ENCODE peak calls at places on chromosomes 13 and 19, in four cellular contexts. N is upper lobe of left lung, H is transverse colon, I is testis. V is an unnamed sample.

GRCh38 chr19:42519108-42519507 is 9.2 kb downstream of the CEACAM1 start:
- DNase-seq in N (no peak), H (no peak), I (no peak), V (no peak)

GRCh38 chr13:76570485-76570884 is 315.7 kb downstream of the KCTD12 start:
- DNase-seq in N (no peak), H (no peak), I (no peak), V (no peak)

GRCh38 chr19:43984687-43985000 is 656 bp downstream of the ZNF155 start:
- DNase-seq in N (no peak), H (peak), I (peak), V (no peak)

GRCh38 chr19:47428177-47428894 is 9.0 kb upstream of the MEIS3 start:
- DNase-seq in N (peak), H (peak), I (peak), V (peak)

GRCh38 chr13:58587183-58587582 is 955.6 kb downstream of the PCDH17 start:
- DNase-seq in N (no peak), H (no peak), I (no peak), V (no peak)

GRCh38 chr13:52428295-52428694 is 22.1 kb downstream of the VPS36 start:
- DNase-seq in N (no peak), H (no peak), I (no peak), V (no peak)

GRCh38 chr13:43078399-43078798 is 55.0 kb downstream of the DNAJC15 start:
- DNase-seq in N (no peak), H (no peak), I (no peak), V (no peak)

GRCh38 chr13:106376411-106377112 is 158.9 kb downstream of the EFNB2 start:
- DNase-seq in N (peak), H (no peak), I (peak), V (no peak)

GRCh38 chr19:51710163-51710562 is 13.6 kb downstream of the HAS1 start:
- DNase-seq in N (no peak), H (no peak), I (no peak), V (no peak)

GRCh38 chr13:112963641-112964040 is 5.4 kb upstream of the MCF2L start:
- DNase-seq in N (no peak), H (peak), I (no peak), V (no peak)

GRCh38 chr13:113507564-113508210 is 17.2 kb upstream of the DCUN1D2 start:
- DNase-seq in N (no peak), H (no peak), I (no peak), V (no peak)

GRCh38 chr13:95874286-95874685 is 178.9 kb downstream of the UGGT2 start:
- DNase-seq in N (no peak), H (no peak), I (no peak), V (no peak)

GRCh38 chr13:107806726-107807125 is 408.6 kb downstream of the LIG4 start:
- DNase-seq in N (no peak), H (no peak), I (no peak), V (no peak)

GRCh38 chr13:75318138-75318833 is 163.7 kb downstream of the TBC1D4 start:
- DNase-seq in N (no peak), H (no peak), I (no peak), V (no peak)

GRCh38 chr13:27449081-27449603 is 1.2 kb downstream of the MTIF3 start:
- DNase-seq in N (no peak), H (no peak), I (peak), V (no peak)

GRCh38 chr13:27450921-27451461 is 627 bp upstream of the MTIF3 start:
- DNase-seq in N (peak), H (peak), I (peak), V (peak)

GRCh38 chr13:27446986-27447583 is 3.3 kb downstream of the MTIF3 start:
- DNase-seq in N (no peak), H (peak), I (no peak), V (no peak)

GRCh38 chr13:27449936-27450828 is at the start of gene MTIF3:
- DNase-seq in N (peak), H (peak), I (peak), V (peak)

GRCh38 chr13:27448308-27448707 is 2.1 kb downstream of the MTIF3 start:
- DNase-seq in N (no peak), H (no peak), I (peak), V (no peak)
- H3K4me3 ChIP-seq in N (no peak), H (no peak), I (peak), V (no peak)

DNA sequence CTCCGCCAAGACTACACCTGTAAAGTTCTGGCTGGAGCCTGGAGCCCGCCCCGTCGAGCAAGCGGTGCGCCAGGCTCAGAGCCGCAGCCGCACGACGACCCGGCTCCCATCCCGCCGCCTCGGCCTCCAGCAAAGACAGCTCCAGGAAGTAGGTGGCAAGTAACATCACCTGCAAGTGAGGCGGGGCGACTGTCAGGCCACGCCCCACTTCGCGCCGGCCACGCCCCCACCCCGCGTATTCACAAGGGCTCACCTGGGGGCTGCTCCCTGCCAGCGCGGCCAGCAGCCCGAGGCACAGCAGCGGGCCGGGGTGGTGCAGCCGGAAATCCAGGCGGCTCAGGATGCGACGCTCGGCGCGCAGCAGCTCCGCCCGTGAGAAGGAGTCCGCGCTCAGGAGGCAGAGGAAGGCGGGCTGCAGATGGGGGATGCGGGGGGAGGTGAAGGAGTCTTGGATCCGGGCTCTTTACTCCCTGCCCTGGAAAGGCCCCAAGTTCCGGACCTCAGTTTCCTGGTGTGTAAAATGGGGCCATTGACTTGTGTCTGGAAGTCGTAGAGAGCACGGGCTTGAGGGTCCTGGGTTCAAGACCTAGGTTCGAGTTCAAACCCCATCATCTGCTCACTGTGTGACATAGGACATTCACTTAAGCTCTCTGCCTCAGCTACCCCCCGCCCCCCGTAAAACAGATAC is 3.2 kb downstream of the CCNP start:
- DNase-seq in N (no peak), H (peak), I (peak), V (no peak)
- TF ChIP-seq POLR2A in N (no peak), H (peak), I (no peak), V (no peak)

GRCh38 chr13:40652588-40652940 is 13.9 kb downstream of the FOXO1 start:
- DNase-seq in N (no peak), H (no peak), I (no peak), V (no peak)
- H3K4me3 ChIP-seq in N (no peak), H (no peak), I (no peak), V (no peak)

DNA sequence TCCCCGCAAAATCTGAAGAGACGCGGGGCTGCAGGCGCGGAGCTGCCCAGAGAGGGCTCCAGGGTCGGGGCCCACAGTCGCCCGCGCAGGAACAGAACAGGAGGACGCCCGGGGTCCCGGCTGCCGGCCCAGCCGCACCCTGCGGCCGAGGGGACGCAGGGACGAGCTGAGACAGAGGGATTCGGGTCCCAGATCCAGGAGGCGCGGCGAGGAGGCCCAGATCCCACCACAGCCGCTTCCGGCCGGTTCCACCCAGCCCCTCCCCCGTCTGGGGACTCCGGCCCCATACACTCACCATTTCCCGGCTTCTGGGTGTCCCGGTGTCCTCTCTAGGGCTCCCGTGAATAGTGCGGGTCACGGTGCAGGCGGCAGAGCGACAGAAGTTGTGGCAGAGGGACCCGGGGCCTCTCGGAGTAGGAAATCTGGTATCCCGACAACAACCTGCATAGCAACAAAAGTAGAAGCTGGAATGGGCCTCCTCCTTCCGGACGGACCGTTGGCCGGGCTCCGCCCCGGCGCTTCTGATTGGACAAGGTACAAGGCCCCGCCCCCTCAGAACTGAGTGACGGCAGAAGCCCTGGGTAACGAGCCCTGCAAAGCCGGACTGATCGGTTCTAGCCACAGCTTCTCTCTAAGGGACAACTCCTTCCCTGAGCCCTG is at the start of gene ZNF20:
- DNase-seq in N (peak), H (peak), I (peak), V (peak)
- TF ChIP-seq POLR2A in N (peak), H (peak), I (no peak), V (peak)

GRCh38 chr19:1214862-1215731 is 9.5 kb downstream of the STK11 start:
- DNase-seq in N (peak), H (no peak), I (peak), V (no peak)
- H3K4me3 ChIP-seq in N (no peak), H (no peak), I (no peak), V (no peak)

GRCh38 chr19:15714638-15715037 is 13.2 kb upstream of the OR10H2 start:
- DNase-seq in N (no peak), H (no peak), I (no peak), V (no peak)
- TF ChIP-seq POLR2A in N (no peak), H (no peak), I (no peak), V (no peak)

GRCh38 chr19:50361290-50362029 is 4.0 kb downstream of the NAPSA start:
- DNase-seq in N (peak), H (no peak), I (no peak), V (no peak)
- H3K4me3 ChIP-seq in N (peak), H (no peak), I (no peak), V (no peak)

DNA sequence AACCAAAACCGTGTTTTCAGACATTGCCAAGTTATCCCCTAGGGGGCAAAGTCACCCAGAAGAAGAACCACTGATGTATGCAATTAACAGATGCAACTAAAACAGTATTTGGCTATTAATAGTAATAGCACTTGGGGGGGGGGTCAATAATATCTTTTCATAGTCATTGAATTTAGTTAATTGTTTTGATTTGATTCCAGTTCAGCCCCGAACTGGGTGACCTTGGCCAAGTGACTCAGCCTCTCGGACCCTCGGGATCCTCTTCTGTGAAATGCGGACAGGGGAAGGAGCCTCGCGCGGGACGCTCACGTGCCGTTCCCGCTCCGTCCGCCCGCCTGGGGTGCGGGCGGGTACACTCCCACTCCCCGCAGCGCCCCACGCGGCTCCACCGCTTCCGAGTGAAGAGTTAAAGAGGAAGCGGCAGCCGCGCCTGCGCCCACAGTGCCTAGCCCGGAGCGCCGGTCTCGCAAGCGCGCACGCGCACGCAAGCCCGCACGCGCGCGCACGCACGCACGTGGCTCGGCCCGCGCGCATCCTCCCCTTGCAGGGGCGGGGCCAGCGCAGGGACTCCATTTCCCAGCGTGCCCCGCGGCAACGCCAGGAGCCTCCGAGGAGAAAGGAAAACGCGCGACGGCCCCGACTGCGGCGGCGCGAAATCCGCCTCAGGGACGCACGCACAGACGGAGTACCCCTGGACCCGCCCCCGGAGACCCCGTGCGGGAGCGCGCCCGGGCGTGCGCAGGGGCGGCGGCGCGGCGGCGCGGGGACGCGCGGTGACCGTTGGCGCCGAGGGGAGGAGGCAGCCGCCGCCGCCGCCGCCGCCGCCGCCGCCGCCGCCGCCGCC is at the start of gene DAZAP1:
- DNase-seq in N (peak), H (peak), I (peak), V (peak)
- TF ChIP-seq POLR2A in N (peak), H (peak), I (no peak), V (no peak)

V was measured in breast epithelium.